ENCODE peak calls at places on chromosomes 2 and 18, in seven cellular contexts. One of them, this sample, is unnamed.

GRCh38 chr2:192059226-192059625 is 135.5 kb downstream of the TMEFF2 start:
- DNase-seq in breast epithelium: no peak
- DNase-seq in uterus: no peak
- DNase-seq in effector memory CD4-positive, alpha-beta T cell: no peak
- DNase-seq in ascending aorta: no peak
- DNase-seq in lower lobe of right lung: no peak
- DNase-seq in neuronal stem cell: no peak
- DNase-seq in this sample: no peak

GRCh38 chr18:13530879-13531387 is 195.4 kb downstream of the FAM210A start:
- DNase-seq in lower lobe of right lung: peak; percentile 61
- DNase-seq in neuronal stem cell: peak; percentile 8
- DNase-seq in effector memory CD4-positive, alpha-beta T cell: no peak
- DNase-seq in breast epithelium: no peak
- DNase-seq in uterus: peak; percentile 61
- DNase-seq in ascending aorta: peak; percentile 43
- DNase-seq in this sample: peak; percentile 62

GRCh38 chr2:219332542-219332941 is at the start of gene RESP18:
- DNase-seq in uterus: no peak
- DNase-seq in effector memory CD4-positive, alpha-beta T cell: no peak
- DNase-seq in ascending aorta: no peak
- DNase-seq in neuronal stem cell: no peak
- DNase-seq in lower lobe of right lung: no peak
- DNase-seq in breast epithelium: no peak
- DNase-seq in this sample: no peak

GRCh38 chr2:199455186-199455532 is 2.6 kb downstream of the SATB2 start:
- DNase-seq in neuronal stem cell: no peak
- DNase-seq in uterus: no peak
- DNase-seq in breast epithelium: no peak
- DNase-seq in lower lobe of right lung: no peak
- DNase-seq in ascending aorta: no peak
- DNase-seq in effector memory CD4-positive, alpha-beta T cell: no peak
- DNase-seq in this sample: no peak

GRCh38 chr2:27739058-27739373 is 32.5 kb upstream of the MRPL33 start:
- DNase-seq in ascending aorta: no peak
- DNase-seq in uterus: no peak
- DNase-seq in breast epithelium: no peak
- DNase-seq in effector memory CD4-positive, alpha-beta T cell: no peak
- DNase-seq in neuronal stem cell: no peak
- DNase-seq in lower lobe of right lung: no peak
- DNase-seq in this sample: no peak

GRCh38 chr18:54075681-54076080 is 148.8 kb downstream of the MBD2 start:
- DNase-seq in lower lobe of right lung: no peak
- DNase-seq in neuronal stem cell: no peak
- DNase-seq in breast epithelium: no peak
- DNase-seq in effector memory CD4-positive, alpha-beta T cell: no peak
- DNase-seq in ascending aorta: no peak
- DNase-seq in uterus: no peak
- DNase-seq in this sample: no peak

GRCh38 chr18:56473400-56474059 is 164.9 kb downstream of the TXNL1 start:
- DNase-seq in effector memory CD4-positive, alpha-beta T cell: no peak
- DNase-seq in neuronal stem cell: no peak
- DNase-seq in breast epithelium: no peak
- DNase-seq in ascending aorta: no peak
- DNase-seq in uterus: no peak
- DNase-seq in lower lobe of right lung: no peak
- DNase-seq in this sample: no peak

GRCh38 chr18:23087352-23087751 is 47.9 kb upstream of the CABLES1 start:
- DNase-seq in neuronal stem cell: no peak
- DNase-seq in lower lobe of right lung: no peak
- DNase-seq in ascending aorta: no peak
- DNase-seq in effector memory CD4-positive, alpha-beta T cell: no peak
- DNase-seq in uterus: no peak
- DNase-seq in breast epithelium: no peak
- DNase-seq in this sample: no peak

GRCh38 chr2:83991992-83992391 is 467.1 kb downstream of the SUCLG1 start:
- DNase-seq in uterus: no peak
- DNase-seq in effector memory CD4-positive, alpha-beta T cell: no peak
- DNase-seq in lower lobe of right lung: no peak
- DNase-seq in breast epithelium: no peak
- DNase-seq in ascending aorta: no peak
- DNase-seq in neuronal stem cell: no peak
- DNase-seq in this sample: no peak

GRCh38 chr2:36300697-36301096 is 54.9 kb upstream of the CRIM1 start:
- DNase-seq in effector memory CD4-positive, alpha-beta T cell: no peak
- DNase-seq in neuronal stem cell: no peak
- DNase-seq in uterus: no peak
- DNase-seq in breast epithelium: no peak
- DNase-seq in lower lobe of right lung: no peak
- DNase-seq in ascending aorta: no peak
- DNase-seq in this sample: no peak

GRCh38 chr2:221293949-221294736 is 278.0 kb downstream of the EPHA4 start:
- DNase-seq in breast epithelium: no peak
- DNase-seq in lower lobe of right lung: no peak
- DNase-seq in effector memory CD4-positive, alpha-beta T cell: no peak
- DNase-seq in uterus: no peak
- DNase-seq in ascending aorta: no peak
- DNase-seq in neuronal stem cell: peak; percentile 36
- DNase-seq in this sample: no peak

GRCh38 chr18:65659312-65659711 is 91.5 kb upstream of the CDH7 start:
- DNase-seq in breast epithelium: no peak
- DNase-seq in uterus: no peak
- DNase-seq in effector memory CD4-positive, alpha-beta T cell: no peak
- DNase-seq in ascending aorta: no peak
- DNase-seq in lower lobe of right lung: no peak
- DNase-seq in neuronal stem cell: no peak
- DNase-seq in this sample: no peak

GRCh38 chr18:23626451-23627279 is 36.0 kb downstream of the ANKRD29 start:
- DNase-seq in lower lobe of right lung: no peak
- DNase-seq in uterus: no peak
- DNase-seq in ascending aorta: no peak
- DNase-seq in neuronal stem cell: no peak
- DNase-seq in effector memory CD4-positive, alpha-beta T cell: no peak
- DNase-seq in breast epithelium: no peak
- DNase-seq in this sample: no peak

GRCh38 chr2:63052411-63053234 is 2.0 kb downstream of the OTX1 start:
- DNase-seq in uterus: no peak
- DNase-seq in lower lobe of right lung: no peak
- DNase-seq in neuronal stem cell: no peak
- DNase-seq in effector memory CD4-positive, alpha-beta T cell: no peak
- DNase-seq in ascending aorta: no peak
- DNase-seq in breast epithelium: no peak
- DNase-seq in this sample: no peak

GRCh38 chr18:45167109-45167551 is 448.1 kb upstream of the SLC14A2 start:
- DNase-seq in uterus: no peak
- DNase-seq in lower lobe of right lung: no peak
- DNase-seq in breast epithelium: no peak
- DNase-seq in neuronal stem cell: no peak
- DNase-seq in ascending aorta: no peak
- DNase-seq in effector memory CD4-positive, alpha-beta T cell: no peak
- DNase-seq in this sample: no peak

GRCh38 chr2:226018641-226019040 is 619.1 kb downstream of the NYAP2 start:
- DNase-seq in lower lobe of right lung: no peak
- DNase-seq in effector memory CD4-positive, alpha-beta T cell: no peak
- DNase-seq in neuronal stem cell: no peak
- DNase-seq in uterus: no peak
- DNase-seq in ascending aorta: no peak
- DNase-seq in breast epithelium: no peak
- DNase-seq in this sample: no peak

GRCh38 chr2:230920167-230920566 is 4.9 kb downstream of the GPR55 start:
- DNase-seq in uterus: no peak
- DNase-seq in ascending aorta: no peak
- DNase-seq in breast epithelium: no peak
- DNase-seq in effector memory CD4-positive, alpha-beta T cell: no peak
- DNase-seq in neuronal stem cell: no peak
- DNase-seq in lower lobe of right lung: no peak
- DNase-seq in this sample: no peak

GRCh38 chr2:2842466-2842865 is 511.4 kb upstream of the MYT1L start:
- DNase-seq in ascending aorta: no peak
- DNase-seq in neuronal stem cell: no peak
- DNase-seq in effector memory CD4-positive, alpha-beta T cell: no peak
- DNase-seq in uterus: no peak
- DNase-seq in breast epithelium: no peak
- DNase-seq in lower lobe of right lung: no peak
- DNase-seq in this sample: no peak

GRCh38 chr2:20219763-20220380 is 5.1 kb downstream of the SDC1 start:
- DNase-seq in lower lobe of right lung: no peak
- DNase-seq in uterus: no peak
- DNase-seq in effector memory CD4-positive, alpha-beta T cell: no peak
- DNase-seq in neuronal stem cell: no peak
- DNase-seq in ascending aorta: no peak
- DNase-seq in breast epithelium: no peak
- DNase-seq in this sample: no peak

GRCh38 chr2:129016972-129017371 is 698.3 kb upstream of the HS6ST1 start:
- DNase-seq in breast epithelium: no peak
- DNase-seq in uterus: no peak
- DNase-seq in effector memory CD4-positive, alpha-beta T cell: no peak
- DNase-seq in lower lobe of right lung: no peak
- DNase-seq in neuronal stem cell: no peak
- DNase-seq in ascending aorta: no peak
- DNase-seq in this sample: no peak

GRCh38 chr2:85707304-85707703 is 13.1 kb downstream of the GNLY start:
- DNase-seq in breast epithelium: no peak
- DNase-seq in effector memory CD4-positive, alpha-beta T cell: peak; percentile 43
- DNase-seq in lower lobe of right lung: no peak
- DNase-seq in uterus: peak; percentile 78
- DNase-seq in neuronal stem cell: peak; percentile 69
- DNase-seq in ascending aorta: no peak
- DNase-seq in this sample: no peak

GRCh38 chr2:102040229-102040628 is 48.5 kb downstream of the IL1R2 start:
- DNase-seq in uterus: no peak
- DNase-seq in lower lobe of right lung: no peak
- DNase-seq in ascending aorta: no peak
- DNase-seq in effector memory CD4-positive, alpha-beta T cell: no peak
- DNase-seq in neuronal stem cell: no peak
- DNase-seq in breast epithelium: no peak
- DNase-seq in this sample: no peak

GRCh38 chr2:170824526-170825015 is 7.9 kb downstream of the GAD1 start:
- DNase-seq in effector memory CD4-positive, alpha-beta T cell: no peak
- DNase-seq in uterus: no peak
- DNase-seq in breast epithelium: no peak
- DNase-seq in ascending aorta: no peak
- DNase-seq in lower lobe of right lung: no peak
- DNase-seq in neuronal stem cell: no peak
- DNase-seq in this sample: no peak

GRCh38 chr2:233429175-233429897 is 75.0 kb downstream of the DGKD start:
- DNase-seq in lower lobe of right lung: no peak
- DNase-seq in neuronal stem cell: no peak
- DNase-seq in breast epithelium: no peak
- DNase-seq in uterus: no peak
- DNase-seq in effector memory CD4-positive, alpha-beta T cell: no peak
- DNase-seq in ascending aorta: no peak
- DNase-seq in this sample: no peak
- H3K27ac ChIP-seq in lower lobe of right lung: no peak overlapping the region
- H3K27ac ChIP-seq in neuronal stem cell: no peak overlapping the region
- H3K27ac ChIP-seq in breast epithelium: no peak overlapping the region
- H3K27ac ChIP-seq in uterus: no peak overlapping the region
- H3K27ac ChIP-seq in effector memory CD4-positive, alpha-beta T cell: no peak overlapping the region
- H3K27ac ChIP-seq in ascending aorta: no peak overlapping the region
- H3K27ac ChIP-seq in this sample: peak overlapping the region; percentile 73

GRCh38 chr2:172311921-172312345 is 115.5 kb upstream of the ITGA6 start:
- DNase-seq in neuronal stem cell: no peak
- DNase-seq in effector memory CD4-positive, alpha-beta T cell: no peak
- DNase-seq in ascending aorta: no peak
- DNase-seq in uterus: peak; percentile 68
- DNase-seq in breast epithelium: no peak
- DNase-seq in lower lobe of right lung: no peak
- DNase-seq in this sample: peak; percentile 33

GRCh38 chr2:172313715-172314341 is 113.6 kb upstream of the ITGA6 start:
- DNase-seq in neuronal stem cell: no peak
- DNase-seq in breast epithelium: no peak
- DNase-seq in effector memory CD4-positive, alpha-beta T cell: no peak
- DNase-seq in uterus: no peak
- DNase-seq in ascending aorta: no peak
- DNase-seq in lower lobe of right lung: no peak
- DNase-seq in this sample: no peak

GRCh38 chr2:172307800-172308199 is 119.6 kb upstream of the ITGA6 start:
- DNase-seq in lower lobe of right lung: no peak
- DNase-seq in ascending aorta: no peak
- DNase-seq in breast epithelium: no peak
- DNase-seq in effector memory CD4-positive, alpha-beta T cell: no peak
- DNase-seq in uterus: peak; percentile 52
- DNase-seq in neuronal stem cell: no peak
- DNase-seq in this sample: peak; percentile 36

GRCh38 chr2:172305066-172305465 is 122.3 kb upstream of the ITGA6 start:
- DNase-seq in lower lobe of right lung: no peak
- DNase-seq in breast epithelium: no peak
- DNase-seq in ascending aorta: no peak
- DNase-seq in effector memory CD4-positive, alpha-beta T cell: no peak
- DNase-seq in uterus: no peak
- DNase-seq in neuronal stem cell: no peak
- DNase-seq in this sample: no peak

GRCh38 chr2:172308253-172308935 is 119.0 kb upstream of the ITGA6 start:
- DNase-seq in breast epithelium: no peak
- DNase-seq in lower lobe of right lung: no peak
- DNase-seq in neuronal stem cell: no peak
- DNase-seq in uterus: no peak
- DNase-seq in effector memory CD4-positive, alpha-beta T cell: no peak
- DNase-seq in ascending aorta: no peak
- DNase-seq in this sample: no peak
- H3K4me1 ChIP-seq in breast epithelium: no peaks in the 10 kb centered on the region
- H3K4me1 ChIP-seq in lower lobe of right lung: peaks cover 14% of the 10 kb centered on the region
- H3K4me1 ChIP-seq in neuronal stem cell: no peaks in the 10 kb centered on the region
- H3K4me1 ChIP-seq in uterus: no peaks in the 10 kb centered on the region
- H3K4me1 ChIP-seq in effector memory CD4-positive, alpha-beta T cell: no peaks in the 10 kb centered on the region
- H3K4me1 ChIP-seq in ascending aorta: no peaks in the 10 kb centered on the region
- H3K4me1 ChIP-seq in this sample: peaks cover 38% of the 10 kb centered on the region

DNA sequence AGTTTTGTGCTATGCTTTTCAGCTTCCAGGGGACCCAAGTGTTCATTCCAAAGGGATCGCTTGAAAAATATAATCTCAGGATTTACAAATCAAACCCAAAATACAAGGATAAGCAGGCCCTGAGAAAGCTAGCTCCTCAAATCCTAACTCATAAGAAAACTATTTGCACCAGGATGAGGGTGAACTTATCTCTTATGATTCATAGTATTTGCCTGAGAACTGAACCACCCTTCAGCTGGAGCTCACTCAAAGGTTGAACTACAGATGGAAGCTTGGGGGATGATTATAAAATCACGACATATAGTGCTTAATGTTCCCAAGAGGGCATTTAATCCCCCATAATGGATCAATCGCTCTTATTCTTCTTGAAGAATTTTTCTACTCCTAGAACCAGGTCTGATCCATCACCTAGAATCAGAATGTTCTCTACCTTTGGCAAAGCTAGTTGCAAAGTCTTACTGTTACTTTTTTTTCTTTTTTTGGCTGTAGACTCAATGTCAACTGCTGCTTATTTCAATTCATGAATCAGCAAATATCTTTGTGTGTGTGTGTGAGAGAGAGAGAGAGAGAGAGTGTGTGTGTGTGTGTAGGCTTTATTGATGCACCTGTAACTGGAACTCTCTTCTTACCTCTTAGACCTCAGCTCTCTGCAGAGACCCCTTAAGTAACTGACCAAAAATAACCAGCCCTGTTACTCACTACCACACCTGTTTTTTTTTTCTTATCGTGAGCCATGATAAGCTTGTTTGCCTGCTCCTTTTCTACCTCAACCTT is 44.8 kb downstream of the ARL4C start:
- DNase-seq in lower lobe of right lung: no peak
- DNase-seq in ascending aorta: no peak
- DNase-seq in neuronal stem cell: no peak
- DNase-seq in uterus: no peak
- DNase-seq in breast epithelium: no peak
- DNase-seq in effector memory CD4-positive, alpha-beta T cell: no peak
- DNase-seq in this sample: no peak
- H3K27ac ChIP-seq in lower lobe of right lung: no peak overlapping the region
- H3K27ac ChIP-seq in ascending aorta: peak overlapping the region; percentile 32
- H3K27ac ChIP-seq in neuronal stem cell: no peak overlapping the region
- H3K27ac ChIP-seq in uterus: no peak overlapping the region
- H3K27ac ChIP-seq in breast epithelium: no peak overlapping the region
- H3K27ac ChIP-seq in effector memory CD4-positive, alpha-beta T cell: peak overlapping the region; percentile 79
- H3K27ac ChIP-seq in this sample: no peak overlapping the region

GRCh38 chr2:201407265-201407664 is 44.0 kb downstream of the TRAK2 start:
- DNase-seq in lower lobe of right lung: no peak
- DNase-seq in uterus: no peak
- DNase-seq in breast epithelium: no peak
- DNase-seq in ascending aorta: no peak
- DNase-seq in effector memory CD4-positive, alpha-beta T cell: no peak
- DNase-seq in neuronal stem cell: no peak
- DNase-seq in this sample: no peak
- H3K4me1 ChIP-seq in lower lobe of right lung: peaks cover 48% of the 10 kb centered on the region
- H3K4me1 ChIP-seq in uterus: no peaks in the 10 kb centered on the region
- H3K4me1 ChIP-seq in breast epithelium: peaks cover 22% of the 10 kb centered on the region
- H3K4me1 ChIP-seq in ascending aorta: peaks cover 58% of the 10 kb centered on the region
- H3K4me1 ChIP-seq in effector memory CD4-positive, alpha-beta T cell: no peaks in the 10 kb centered on the region
- H3K4me1 ChIP-seq in neuronal stem cell: peaks cover 11% of the 10 kb centered on the region
- H3K4me1 ChIP-seq in this sample: peaks cover 90% of the 10 kb centered on the region